ENCODE peak calls at places on chromosomes 16 and 17, in six cellular contexts. F is mucosa of descending colon, D is fibroblast of lung, L is stomach, X is mammary epithelial cell, C is AG09309. O is an unnamed sample.

GRCh38 chr16:19851476-19851875 is 33.2 kb downstream of the GPRC5B start:
- DNase-seq in F (no peak), D (no peak), L (no peak), X (no peak), C (no peak), O (no peak)

GRCh38 chr17:79954281-79955166 is 81.1 kb downstream of the TBC1D16 start:
- DNase-seq in F (no peak), D (no peak), L (no peak), X (no peak), C (no peak), O (no peak)

GRCh38 chr17:19346351-19347255 is 15.9 kb downstream of the B9D1 start:
- DNase-seq in F (peak; percentile 54), D (peak; percentile 95), L (peak; percentile 61), X (peak; percentile 35), C (peak; percentile 59), O (peak; percentile 90)

GRCh38 chr17:80925668-80926067 is 66.0 kb upstream of the CHMP6 start:
- DNase-seq in F (no peak), D (no peak), L (no peak), X (no peak), C (no peak), O (no peak)

GRCh38 chr17:66281671-66282369 is 20.6 kb upstream of the PRKCA start:
- DNase-seq in F (no peak), D (peak; percentile 20), L (no peak), X (no peak), C (no peak), O (no peak)

GRCh38 chr17:12290207-12290606 is 269.5 kb downstream of the MAP2K4 start:
- DNase-seq in F (no peak), D (no peak), L (no peak), X (no peak), C (no peak), O (no peak)

GRCh38 chr16:11497851-11498289 is 88.8 kb downstream of the LITAF start:
- DNase-seq in F (no peak), D (peak; percentile 67), L (no peak), X (peak; percentile 66), C (no peak), O (peak; percentile 7)

GRCh38 chr17:45927247-45927646 is 32.9 kb downstream of the MAPT start:
- DNase-seq in F (no peak), D (no peak), L (no peak), X (no peak), C (no peak), O (no peak)

GRCh38 chr17:8122923-8123694 is 797 bp downstream of the HES7 start:
- DNase-seq in F (peak; percentile 61), D (peak; percentile 47), L (no peak), X (peak; percentile 42), C (no peak), O (peak; percentile 67)

GRCh38 chr17:1735834-1736347 is 6.8 kb upstream of the SERPINF2 start:
- DNase-seq in F (no peak), D (no peak), L (no peak), X (no peak), C (no peak), O (no peak)

GRCh38 chr16:4376126-4376819 is 4.6 kb downstream of the VASN start:
- DNase-seq in F (peak; percentile 81), D (peak; percentile 87), L (peak; percentile 96), X (no peak), C (no peak), O (peak; percentile 91)

GRCh38 chr16:4379001-4379688 is 7.5 kb downstream of the VASN start:
- DNase-seq in F (no peak), D (no peak), L (no peak), X (no peak), C (no peak), O (no peak)

GRCh38 chr16:4378202-4378666 is 6.6 kb downstream of the VASN start:
- DNase-seq in F (peak; percentile 62), D (no peak), L (no peak), X (no peak), C (no peak), O (peak; percentile 69)

GRCh38 chr16:4376820-4377572 is 5.3 kb downstream of the VASN start:
- DNase-seq in F (no peak), D (no peak), L (no peak), X (no peak), C (no peak), O (peak; percentile 68)

DNA sequence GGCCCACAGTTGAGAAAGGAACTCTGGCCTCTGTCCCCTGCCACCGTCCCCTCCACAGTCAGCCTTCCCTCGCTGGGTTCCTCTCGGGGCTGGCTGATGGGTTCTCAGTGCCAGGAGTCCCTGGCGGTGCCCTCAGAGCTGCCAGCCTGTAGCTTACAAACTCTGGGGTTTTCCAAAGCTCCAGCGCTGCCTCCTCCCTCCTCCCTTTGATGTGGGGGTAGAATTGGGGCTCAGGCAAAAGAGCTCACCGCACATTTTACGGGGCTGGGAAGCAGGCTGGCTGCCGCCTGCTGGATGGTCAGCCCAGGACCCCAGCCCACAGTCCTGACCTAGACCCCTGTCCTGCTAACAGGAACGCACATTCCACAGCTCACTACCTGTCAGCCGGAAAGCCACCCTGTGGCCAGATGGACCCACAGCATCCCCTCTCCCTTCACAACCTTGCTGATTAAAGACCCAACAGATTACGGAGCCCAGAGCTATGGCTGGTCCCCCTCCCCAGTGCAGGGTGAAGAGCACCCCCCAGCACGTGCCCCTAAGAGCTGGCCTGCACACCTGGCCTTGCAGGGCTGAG is 6.0 kb downstream of the VASN start:
- DNase-seq in F (no peak), D (no peak), L (peak; percentile 53), X (no peak), C (no peak), O (no peak)
- TF ChIP-seq CTCF in F (no peak), D (no peak), L (no peak), X (peak; percentile 11), C (peak; percentile 7), O (peak; percentile 12)

DNA sequence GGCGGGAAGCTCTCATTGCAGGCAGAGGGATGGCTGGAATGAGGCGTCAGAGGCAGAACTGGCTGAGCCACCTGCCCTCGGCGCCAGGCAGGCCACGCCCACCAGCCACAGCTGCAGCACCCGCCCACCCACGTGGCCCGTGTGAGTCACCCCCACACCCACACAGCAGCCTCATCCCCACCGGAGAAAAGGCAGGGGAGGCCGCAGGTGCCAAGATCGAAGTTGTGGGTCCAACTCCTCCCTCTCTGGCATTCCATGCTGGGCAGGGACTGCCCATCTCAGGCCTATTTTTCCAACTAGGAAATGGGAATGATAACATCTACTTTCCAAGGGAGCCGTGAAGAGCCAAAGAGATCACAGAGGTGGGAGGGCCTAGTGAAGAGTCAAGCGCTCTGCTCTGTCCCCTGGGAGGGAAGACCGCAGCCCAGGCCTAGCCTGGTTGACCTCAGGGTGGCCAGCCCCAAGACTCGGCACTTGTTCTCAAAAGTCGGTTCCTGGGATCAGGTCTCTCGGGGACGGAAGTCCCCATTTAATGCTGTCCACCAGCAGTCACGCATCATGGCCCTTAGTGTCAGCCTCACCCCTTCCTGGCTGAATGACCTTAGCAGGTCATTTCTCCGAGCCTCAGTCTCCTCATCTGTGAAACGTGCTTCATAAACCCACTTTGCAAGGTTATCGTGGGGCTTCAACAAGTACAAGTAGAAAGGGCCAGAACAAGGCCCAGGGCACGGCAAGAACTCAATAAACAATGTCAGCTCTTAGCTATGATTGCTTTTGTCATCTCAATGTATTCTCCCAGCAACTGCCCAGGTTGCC is at the start of gene TRPV3:
- DNase-seq in F (peak; percentile 90), D (peak; percentile 25), L (peak; percentile 72), X (peak; percentile 87), C (no peak), O (no peak)
- H3K4me3 ChIP-seq in F (no peak within 1 kb of the TSS), D (no peak within 1 kb of the TSS), L (peak within 1 kb of the TSS; percentile 10), X (no peak within 1 kb of the TSS), C (no peak within 1 kb of the TSS), O (no peak within 1 kb of the TSS)

GRCh38 chr16:13507530-13507929 is 412.4 kb upstream of the ERCC4 start:
- DNase-seq in F (no peak), D (no peak), L (no peak), X (peak; percentile 25), C (no peak), O (no peak)

GRCh38 chr16:13510425-13511151 is 409.4 kb upstream of the ERCC4 start:
- DNase-seq in F (no peak), D (no peak), L (no peak), X (no peak), C (no peak), O (no peak)
- TF ChIP-seq CTCF in F (no peak), D (no peak), L (no peak), X (peak; percentile 28), C (no peak), O (no peak)

GRCh38 chr16:1610841-1611653 is 825 bp downstream of the IFT140 start:
- DNase-seq in F (no peak), D (peak; percentile 69), L (no peak), X (no peak), C (no peak), O (no peak)
- H3K4me3 ChIP-seq in F (peak overlapping the region; percentile 39), D (peak overlapping the region; percentile 80), L (peak overlapping the region; percentile 100), X (peak overlapping the region; percentile 78), C (peak overlapping the region; percentile 74), O (peak overlapping the region; percentile 81)

GRCh38 chr16:49439676-49440075 is 66.1 kb downstream of the C16orf78 start:
- DNase-seq in F (no peak), D (no peak), L (no peak), X (no peak), C (no peak), O (no peak)

GRCh38 chr16:49439050-49439449 is 65.4 kb downstream of the C16orf78 start:
- DNase-seq in F (no peak), D (no peak), L (no peak), X (no peak), C (no peak), O (no peak)

GRCh38 chr16:49441366-49441780 is 67.8 kb downstream of the C16orf78 start:
- DNase-seq in F (peak; percentile 73), D (no peak), L (peak; percentile 47), X (no peak), C (no peak), O (no peak)

GRCh38 chr16:49442805-49443204 is 69.2 kb downstream of the C16orf78 start:
- DNase-seq in F (no peak), D (no peak), L (no peak), X (no peak), C (no peak), O (no peak)

DNA sequence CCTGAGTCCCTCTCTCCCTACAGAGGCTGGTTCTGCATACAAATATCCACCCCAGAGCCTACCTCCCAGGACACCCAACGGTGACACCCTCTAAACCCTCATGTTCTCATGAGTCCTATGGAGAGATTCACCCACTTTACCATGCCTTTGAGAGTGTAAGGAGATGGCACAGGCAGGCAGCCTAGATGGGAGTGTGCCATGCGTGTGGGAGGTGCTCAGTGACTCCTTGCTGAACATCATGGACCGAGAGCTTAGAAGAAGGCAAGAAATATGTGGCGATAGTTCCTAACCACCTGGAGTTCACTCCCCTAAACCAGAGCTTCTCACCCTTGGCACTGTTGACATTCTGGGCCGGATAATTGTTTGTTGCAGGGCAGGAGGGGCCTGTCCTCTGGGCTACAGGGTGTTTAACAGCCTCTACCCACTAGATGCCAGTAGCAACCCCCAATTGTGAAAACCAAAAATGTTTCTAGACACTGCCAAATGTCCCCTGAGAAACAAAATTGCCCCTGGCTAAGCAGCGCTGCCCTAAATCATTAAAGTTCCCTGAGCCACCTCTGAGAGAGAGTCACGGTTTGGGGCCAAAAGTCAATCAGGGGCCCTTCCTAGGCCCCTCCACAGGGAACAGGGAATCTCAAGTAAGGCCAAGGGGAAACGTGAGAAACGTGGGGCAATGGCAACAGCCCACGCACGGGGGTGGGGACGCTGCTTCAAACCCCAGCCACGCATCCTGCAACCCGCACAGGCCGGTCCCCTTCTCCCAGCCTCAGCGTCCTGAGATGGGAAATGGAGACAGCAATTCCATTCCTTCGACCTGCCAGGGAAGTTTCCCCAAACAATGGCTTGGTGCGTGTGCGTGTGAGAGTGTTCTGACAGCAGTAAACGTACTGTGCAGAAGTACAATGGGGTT is 66.8 kb downstream of the C16orf78 start:
- DNase-seq in F (no peak), D (no peak), L (no peak), X (no peak), C (no peak), O (no peak)
- TF ChIP-seq CTCF in F (no peak), D (no peak), L (no peak), X (no peak), C (no peak), O (no peak)